ENCODE peak calls at places on chromosomes 5 and 9, in nine cellular contexts. One of them, this sample, is unnamed.
A peak's percentile ranks its signal among the peaks of the same experiment; 100 is the strongest.

GRCh38 chr5:125176005-125176390 is 429.6 kb upstream of the ZNF608 start:
- DNase-seq in posterior cingulate gyrus: no peak
- DNase-seq in HTR-8/SVneo: no peak
- DNase-seq in ELR: no peak
- DNase-seq in BE2C: no peak
- DNase-seq in activated T-cell treated with anti-CD3 and anti-CD28 coated beads for 48 hours: no peak
- DNase-seq in T follicular helper cell: no peak
- DNase-seq in NCI-H510A: no peak
- DNase-seq in pancreas: no peak
- DNase-seq in this sample: no peak

GRCh38 chr5:87581661-87582060 is 168.9 kb upstream of the CCNH start:
- DNase-seq in T follicular helper cell: no peak
- DNase-seq in NCI-H510A: no peak
- DNase-seq in activated T-cell treated with anti-CD3 and anti-CD28 coated beads for 48 hours: no peak
- DNase-seq in pancreas: no peak
- DNase-seq in posterior cingulate gyrus: no peak
- DNase-seq in BE2C: no peak
- DNase-seq in HTR-8/SVneo: no peak
- DNase-seq in ELR: no peak
- DNase-seq in this sample: no peak

GRCh38 chr9:121690316-121690715 is 38.9 kb downstream of the DAB2IP start:
- DNase-seq in activated T-cell treated with anti-CD3 and anti-CD28 coated beads for 48 hours: no peak
- DNase-seq in BE2C: no peak
- DNase-seq in T follicular helper cell: no peak
- DNase-seq in NCI-H510A: no peak
- DNase-seq in ELR: no peak
- DNase-seq in HTR-8/SVneo: no peak
- DNase-seq in pancreas: peak; percentile 13
- DNase-seq in posterior cingulate gyrus: no peak
- DNase-seq in this sample: no peak

GRCh38 chr9:133120343-133121199 is 469 bp downstream of the RALGDS start:
- DNase-seq in activated T-cell treated with anti-CD3 and anti-CD28 coated beads for 48 hours: no peak
- DNase-seq in NCI-H510A: no peak
- DNase-seq in HTR-8/SVneo: no peak
- DNase-seq in ELR: no peak
- DNase-seq in pancreas: peak; percentile 85
- DNase-seq in posterior cingulate gyrus: peak; percentile 90
- DNase-seq in BE2C: peak; percentile 79
- DNase-seq in T follicular helper cell: no peak
- DNase-seq in this sample: no peak

GRCh38 chr9:38160613-38161215 is 91.7 kb upstream of the SHB start:
- DNase-seq in HTR-8/SVneo: peak; percentile 27
- DNase-seq in T follicular helper cell: peak; percentile 40
- DNase-seq in BE2C: peak; percentile 82
- DNase-seq in ELR: peak; percentile 72
- DNase-seq in pancreas: no peak
- DNase-seq in NCI-H510A: peak; percentile 6
- DNase-seq in posterior cingulate gyrus: no peak
- DNase-seq in activated T-cell treated with anti-CD3 and anti-CD28 coated beads for 48 hours: peak; percentile 48
- DNase-seq in this sample: no peak

GRCh38 chr9:110933350-110934001 is 104.8 kb downstream of the LPAR1 start:
- DNase-seq in T follicular helper cell: no peak
- DNase-seq in NCI-H510A: no peak
- DNase-seq in pancreas: no peak
- DNase-seq in HTR-8/SVneo: no peak
- DNase-seq in activated T-cell treated with anti-CD3 and anti-CD28 coated beads for 48 hours: no peak
- DNase-seq in BE2C: no peak
- DNase-seq in posterior cingulate gyrus: no peak
- DNase-seq in ELR: no peak
- DNase-seq in this sample: no peak

GRCh38 chr5:132237141-132237540 is 9.5 kb upstream of the P4HA2 start:
- DNase-seq in ELR: peak; percentile 29
- DNase-seq in pancreas: no peak
- DNase-seq in HTR-8/SVneo: no peak
- DNase-seq in activated T-cell treated with anti-CD3 and anti-CD28 coated beads for 48 hours: no peak
- DNase-seq in T follicular helper cell: no peak
- DNase-seq in BE2C: no peak
- DNase-seq in posterior cingulate gyrus: no peak
- DNase-seq in NCI-H510A: no peak
- DNase-seq in this sample: no peak

GRCh38 chr9:89674667-89675402 is 70.0 kb downstream of the GADD45G start:
- DNase-seq in BE2C: peak; percentile 94
- DNase-seq in posterior cingulate gyrus: peak; percentile 92
- DNase-seq in NCI-H510A: peak; percentile 71
- DNase-seq in T follicular helper cell: no peak
- DNase-seq in activated T-cell treated with anti-CD3 and anti-CD28 coated beads for 48 hours: no peak
- DNase-seq in HTR-8/SVneo: no peak
- DNase-seq in pancreas: no peak
- DNase-seq in ELR: no peak
- DNase-seq in this sample: peak; percentile 50

GRCh38 chr9:69376651-69377050 is 51.6 kb downstream of the ENTREP1 start:
- DNase-seq in BE2C: no peak
- DNase-seq in activated T-cell treated with anti-CD3 and anti-CD28 coated beads for 48 hours: no peak
- DNase-seq in ELR: peak; percentile 74
- DNase-seq in HTR-8/SVneo: peak; percentile 29
- DNase-seq in NCI-H510A: no peak
- DNase-seq in posterior cingulate gyrus: peak; percentile 82
- DNase-seq in pancreas: no peak
- DNase-seq in T follicular helper cell: no peak
- DNase-seq in this sample: no peak

GRCh38 chr5:59035681-59036080 is 452.8 kb downstream of the RAB3C start:
- DNase-seq in ELR: no peak
- DNase-seq in pancreas: no peak
- DNase-seq in NCI-H510A: no peak
- DNase-seq in posterior cingulate gyrus: no peak
- DNase-seq in T follicular helper cell: no peak
- DNase-seq in BE2C: no peak
- DNase-seq in HTR-8/SVneo: no peak
- DNase-seq in activated T-cell treated with anti-CD3 and anti-CD28 coated beads for 48 hours: no peak
- DNase-seq in this sample: no peak

GRCh38 chr5:40082313-40082712 is 597.4 kb upstream of the PTGER4 start:
- DNase-seq in NCI-H510A: no peak
- DNase-seq in activated T-cell treated with anti-CD3 and anti-CD28 coated beads for 48 hours: no peak
- DNase-seq in BE2C: no peak
- DNase-seq in posterior cingulate gyrus: no peak
- DNase-seq in T follicular helper cell: no peak
- DNase-seq in pancreas: no peak
- DNase-seq in ELR: no peak
- DNase-seq in HTR-8/SVneo: no peak
- DNase-seq in this sample: no peak

GRCh38 chr5:117652001-117652639 is 1077.5 kb upstream of the SEMA6A start:
- DNase-seq in T follicular helper cell: no peak
- DNase-seq in NCI-H510A: no peak
- DNase-seq in BE2C: no peak
- DNase-seq in HTR-8/SVneo: no peak
- DNase-seq in posterior cingulate gyrus: no peak
- DNase-seq in pancreas: no peak
- DNase-seq in ELR: no peak
- DNase-seq in activated T-cell treated with anti-CD3 and anti-CD28 coated beads for 48 hours: no peak
- DNase-seq in this sample: no peak

GRCh38 chr9:91422832-91423711 is 560 bp downstream of the NFIL3 start:
- DNase-seq in T follicular helper cell: peak; percentile 36
- DNase-seq in HTR-8/SVneo: no peak
- DNase-seq in posterior cingulate gyrus: peak; percentile 95
- DNase-seq in activated T-cell treated with anti-CD3 and anti-CD28 coated beads for 48 hours: peak; percentile 47
- DNase-seq in pancreas: peak; percentile 84
- DNase-seq in BE2C: no peak
- DNase-seq in NCI-H510A: peak; percentile 37
- DNase-seq in ELR: peak; percentile 78
- DNase-seq in this sample: no peak

GRCh38 chr5:8905021-8905420 is 640.9 kb downstream of the SEMA5A start:
- DNase-seq in BE2C: no peak
- DNase-seq in T follicular helper cell: no peak
- DNase-seq in ELR: peak; percentile 56
- DNase-seq in NCI-H510A: no peak
- DNase-seq in pancreas: no peak
- DNase-seq in posterior cingulate gyrus: no peak
- DNase-seq in activated T-cell treated with anti-CD3 and anti-CD28 coated beads for 48 hours: no peak
- DNase-seq in HTR-8/SVneo: peak; percentile 24
- DNase-seq in this sample: no peak

GRCh38 chr9:111386386-111386785 is 56.4 kb upstream of the OR2K2 start:
- DNase-seq in T follicular helper cell: no peak
- DNase-seq in ELR: peak; percentile 9
- DNase-seq in posterior cingulate gyrus: no peak
- DNase-seq in pancreas: no peak
- DNase-seq in NCI-H510A: no peak
- DNase-seq in HTR-8/SVneo: no peak
- DNase-seq in BE2C: no peak
- DNase-seq in activated T-cell treated with anti-CD3 and anti-CD28 coated beads for 48 hours: no peak
- DNase-seq in this sample: no peak

GRCh38 chr9:87973791-87974292 is 491 bp downstream of the CDK20 start:
- DNase-seq in posterior cingulate gyrus: no peak
- DNase-seq in activated T-cell treated with anti-CD3 and anti-CD28 coated beads for 48 hours: no peak
- DNase-seq in BE2C: no peak
- DNase-seq in HTR-8/SVneo: no peak
- DNase-seq in pancreas: peak; percentile 74
- DNase-seq in NCI-H510A: no peak
- DNase-seq in ELR: peak; percentile 17
- DNase-seq in T follicular helper cell: no peak
- DNase-seq in this sample: no peak

GRCh38 chr5:175252234-175252805 is 191.7 kb downstream of the DRD1 start:
- DNase-seq in pancreas: no peak
- DNase-seq in NCI-H510A: no peak
- DNase-seq in ELR: peak; percentile 60
- DNase-seq in HTR-8/SVneo: no peak
- DNase-seq in posterior cingulate gyrus: peak; percentile 44
- DNase-seq in T follicular helper cell: no peak
- DNase-seq in activated T-cell treated with anti-CD3 and anti-CD28 coated beads for 48 hours: no peak
- DNase-seq in BE2C: no peak
- DNase-seq in this sample: no peak

GRCh38 chr5:72552041-72552557 is 44.9 kb upstream of the ZNF366 start:
- DNase-seq in HTR-8/SVneo: peak; percentile 41
- DNase-seq in ELR: peak; percentile 64
- DNase-seq in T follicular helper cell: no peak
- DNase-seq in activated T-cell treated with anti-CD3 and anti-CD28 coated beads for 48 hours: no peak
- DNase-seq in BE2C: no peak
- DNase-seq in pancreas: no peak
- DNase-seq in posterior cingulate gyrus: no peak
- DNase-seq in NCI-H510A: no peak
- DNase-seq in this sample: no peak

GRCh38 chr5:103894882-103895281 is 332.3 kb upstream of the NUDT12 start:
- DNase-seq in BE2C: peak; percentile 24
- DNase-seq in activated T-cell treated with anti-CD3 and anti-CD28 coated beads for 48 hours: no peak
- DNase-seq in NCI-H510A: peak; percentile 13
- DNase-seq in ELR: no peak
- DNase-seq in pancreas: no peak
- DNase-seq in posterior cingulate gyrus: peak; percentile 88
- DNase-seq in HTR-8/SVneo: no peak
- DNase-seq in T follicular helper cell: no peak
- DNase-seq in this sample: peak; percentile 13

GRCh38 chr5:37495668-37496067 is 116.5 kb downstream of the WDR70 start:
- DNase-seq in NCI-H510A: no peak
- DNase-seq in activated T-cell treated with anti-CD3 and anti-CD28 coated beads for 48 hours: no peak
- DNase-seq in posterior cingulate gyrus: no peak
- DNase-seq in T follicular helper cell: no peak
- DNase-seq in BE2C: no peak
- DNase-seq in pancreas: no peak
- DNase-seq in ELR: peak; percentile 85
- DNase-seq in HTR-8/SVneo: peak; percentile 34
- DNase-seq in this sample: no peak

GRCh38 chr5:171336486-171337206 is 27.6 kb downstream of the TLX3 start:
- DNase-seq in NCI-H510A: no peak
- DNase-seq in ELR: peak; percentile 74
- DNase-seq in T follicular helper cell: no peak
- DNase-seq in BE2C: peak; percentile 74
- DNase-seq in pancreas: no peak
- DNase-seq in HTR-8/SVneo: peak; percentile 41
- DNase-seq in activated T-cell treated with anti-CD3 and anti-CD28 coated beads for 48 hours: no peak
- DNase-seq in posterior cingulate gyrus: peak; percentile 93
- DNase-seq in this sample: no peak

GRCh38 chr5:125175348-125176004 is 429.0 kb upstream of the ZNF608 start:
- DNase-seq in T follicular helper cell: no peak
- DNase-seq in NCI-H510A: no peak
- DNase-seq in posterior cingulate gyrus: no peak
- DNase-seq in activated T-cell treated with anti-CD3 and anti-CD28 coated beads for 48 hours: no peak
- DNase-seq in BE2C: no peak
- DNase-seq in pancreas: no peak
- DNase-seq in ELR: no peak
- DNase-seq in HTR-8/SVneo: no peak
- DNase-seq in this sample: no peak

GRCh38 chr5:149355688-149356087 is 2.2 kb upstream of the PCYOX1L start:
- DNase-seq in T follicular helper cell: no peak
- DNase-seq in ELR: peak; percentile 35
- DNase-seq in posterior cingulate gyrus: no peak
- DNase-seq in HTR-8/SVneo: no peak
- DNase-seq in pancreas: no peak
- DNase-seq in NCI-H510A: no peak
- DNase-seq in activated T-cell treated with anti-CD3 and anti-CD28 coated beads for 48 hours: peak; percentile 23
- DNase-seq in BE2C: no peak
- DNase-seq in this sample: no peak

GRCh38 chr9:125759812-125760134 is 12.6 kb downstream of the PBX3 start:
- DNase-seq in pancreas: no peak
- DNase-seq in activated T-cell treated with anti-CD3 and anti-CD28 coated beads for 48 hours: no peak
- DNase-seq in NCI-H510A: no peak
- DNase-seq in BE2C: no peak
- DNase-seq in posterior cingulate gyrus: peak; percentile 88
- DNase-seq in ELR: no peak
- DNase-seq in T follicular helper cell: no peak
- DNase-seq in HTR-8/SVneo: no peak
- DNase-seq in this sample: peak; percentile 27

GRCh38 chr5:152622628-152623027 is 217.5 kb upstream of the NMUR2 start:
- DNase-seq in pancreas: no peak
- DNase-seq in activated T-cell treated with anti-CD3 and anti-CD28 coated beads for 48 hours: no peak
- DNase-seq in NCI-H510A: no peak
- DNase-seq in T follicular helper cell: no peak
- DNase-seq in BE2C: no peak
- DNase-seq in ELR: no peak
- DNase-seq in HTR-8/SVneo: no peak
- DNase-seq in posterior cingulate gyrus: peak; percentile 68
- DNase-seq in this sample: no peak

GRCh38 chr9:12748016-12748415 is 26.8 kb upstream of the LURAP1L start:
- DNase-seq in T follicular helper cell: no peak
- DNase-seq in activated T-cell treated with anti-CD3 and anti-CD28 coated beads for 48 hours: no peak
- DNase-seq in posterior cingulate gyrus: no peak
- DNase-seq in ELR: peak; percentile 75
- DNase-seq in pancreas: no peak
- DNase-seq in HTR-8/SVneo: no peak
- DNase-seq in BE2C: no peak
- DNase-seq in NCI-H510A: no peak
- DNase-seq in this sample: no peak

GRCh38 chr5:67253911-67254310 is 57.3 kb upstream of the CD180 start:
- DNase-seq in ELR: no peak
- DNase-seq in BE2C: no peak
- DNase-seq in activated T-cell treated with anti-CD3 and anti-CD28 coated beads for 48 hours: no peak
- DNase-seq in NCI-H510A: no peak
- DNase-seq in pancreas: no peak
- DNase-seq in HTR-8/SVneo: no peak
- DNase-seq in T follicular helper cell: no peak
- DNase-seq in posterior cingulate gyrus: no peak
- DNase-seq in this sample: no peak

GRCh38 chr5:126002222-126002897 is 420.8 kb upstream of the GRAMD2B start:
- DNase-seq in activated T-cell treated with anti-CD3 and anti-CD28 coated beads for 48 hours: no peak
- DNase-seq in NCI-H510A: no peak
- DNase-seq in pancreas: no peak
- DNase-seq in T follicular helper cell: no peak
- DNase-seq in BE2C: peak; percentile 49
- DNase-seq in HTR-8/SVneo: no peak
- DNase-seq in posterior cingulate gyrus: no peak
- DNase-seq in ELR: no peak
- DNase-seq in this sample: peak; percentile 19

GRCh38 chr9:129275626-129276247 is 97.7 kb upstream of the IER5L start:
- DNase-seq in BE2C: no peak
- DNase-seq in T follicular helper cell: no peak
- DNase-seq in HTR-8/SVneo: peak; percentile 80
- DNase-seq in NCI-H510A: no peak
- DNase-seq in posterior cingulate gyrus: peak; percentile 42
- DNase-seq in ELR: peak; percentile 59
- DNase-seq in pancreas: no peak
- DNase-seq in activated T-cell treated with anti-CD3 and anti-CD28 coated beads for 48 hours: no peak
- DNase-seq in this sample: no peak

This sample was measured in C1 segment of cervical spinal cord.